ENCODE peak calls at places on chromosomes 1 and 21, in nine cellular contexts. R, I, E, C, P, Z, O, Y and K are unnamed samples.

GRCh38 chr1:245807306-245807705 is 652.5 kb downstream of the KIF26B start:
- DNase-seq in I (no peak), C (no peak), R (peak), E (no peak), P (no peak), Y (no peak), O (no peak), Z (peak), K (peak)

GRCh38 chr1:185720633-185721272 is 13.4 kb upstream of the HMCN1 start:
- DNase-seq in R (peak), C (no peak), Y (no peak), O (peak), E (peak), Z (peak), P (no peak), I (peak), K (peak)

GRCh38 chr1:214568328-214568727 is 16.9 kb upstream of the PTPN14 start:
- DNase-seq in C (no peak), O (peak), Y (no peak), P (no peak), R (peak), E (no peak), I (no peak), Z (no peak), K (peak)

GRCh38 chr1:53682881-53683280 is 56.1 kb downstream of the GLIS1 start:
- DNase-seq in P (no peak), I (no peak), C (no peak), Y (no peak), Z (no peak), O (no peak), E (no peak), R (no peak), K (no peak)

GRCh38 chr1:9842073-9842711 is 18.4 kb upstream of the CLSTN1 start:
- DNase-seq in I (no peak), Y (no peak), Z (no peak), P (no peak), E (no peak), R (no peak), C (peak), O (no peak), K (peak)

GRCh38 chr1:15151377-15151806 is 2.2 kb upstream of the TMEM51 start:
- DNase-seq in E (no peak), Z (no peak), Y (no peak), I (no peak), C (no peak), O (no peak), R (no peak), P (no peak), K (no peak)

GRCh38 chr1:46285730-46286477 is 17.5 kb downstream of the LRRC41 start:
- DNase-seq in Y (no peak), E (no peak), O (no peak), P (peak), C (no peak), Z (no peak), I (peak), R (no peak), K (no peak)

GRCh38 chr21:36835383-36835795 is 131.1 kb downstream of the HLCS start:
- DNase-seq in O (no peak), I (no peak), C (peak), Y (peak), P (no peak), Z (peak), E (no peak), R (no peak), K (no peak)

GRCh38 chr21:42384184-42384583 is 11.7 kb downstream of the TMPRSS3 start:
- DNase-seq in E (no peak), P (no peak), I (no peak), C (no peak), Z (no peak), Y (no peak), R (no peak), O (no peak), K (no peak)

GRCh38 chr1:204139088-204139487 is 12.8 kb downstream of the ETNK2 start:
- DNase-seq in Y (no peak), O (no peak), R (no peak), Z (no peak), P (no peak), I (no peak), C (no peak), E (no peak), K (no peak)

GRCh38 chr1:228048659-228049333 is 33.7 kb upstream of the ARF1 start:
- DNase-seq in Y (no peak), P (no peak), O (no peak), R (no peak), C (peak), Z (no peak), E (no peak), I (no peak), K (no peak)

GRCh38 chr1:22712502-22713271 is 2.0 kb downstream of the EPHB2 start:
- DNase-seq in R (peak), Z (no peak), Y (no peak), I (no peak), O (peak), C (peak), P (no peak), E (peak), K (peak)

GRCh38 chr1:15579683-15580047 is 5.2 kb downstream of the AGMAT start:
- DNase-seq in Z (no peak), I (no peak), R (no peak), O (no peak), C (no peak), Y (no peak), P (no peak), E (no peak), K (no peak)

GRCh38 chr1:38140025-38140487 is 93.5 kb upstream of the POU3F1 start:
- DNase-seq in I (peak), C (no peak), E (no peak), R (no peak), P (no peak), Z (no peak), Y (no peak), O (no peak), K (no peak)

GRCh38 chr1:204751883-204752687 is 66.5 kb upstream of the LRRN2 start:
- DNase-seq in E (peak), R (no peak), Y (no peak), C (peak), P (no peak), I (peak), Z (no peak), O (no peak), K (no peak)

GRCh38 chr1:147812799-147813198 is 52.4 kb upstream of the GJA5 start:
- DNase-seq in E (no peak), P (no peak), I (no peak), R (peak), O (no peak), Z (no peak), Y (no peak), C (no peak), K (no peak)

GRCh38 chr1:41359211-41360073 is 1.8 kb upstream of the FOXO6 start:
- DNase-seq in R (peak), Y (peak), I (no peak), Z (peak), P (no peak), E (no peak), O (peak), C (peak), K (no peak)

GRCh38 chr1:54808443-54809207 is 7.5 kb upstream of the TTC22 start:
- DNase-seq in C (no peak), P (no peak), Y (no peak), O (no peak), I (no peak), E (no peak), R (no peak), Z (no peak), K (no peak)

GRCh38 chr1:193069748-193070394 is 10.5 kb downstream of the RO60 start:
- DNase-seq in O (peak), R (peak), I (peak), E (peak), C (no peak), P (no peak), Y (no peak), Z (peak), K (peak)

GRCh38 chr1:248622491-248623106 is 12.3 kb downstream of the OR2T11 start:
- DNase-seq in O (peak), Y (no peak), E (peak), Z (peak), I (peak), R (peak), C (no peak), P (peak), K (no peak)

GRCh38 chr1:37362990-37363389 is 111.4 kb upstream of the ZC3H12A start:
- DNase-seq in Y (peak), R (no peak), Z (no peak), C (no peak), O (no peak), P (no peak), E (no peak), I (peak), K (no peak)

GRCh38 chr1:214840366-214840765 is 237.4 kb downstream of the CENPF start:
- DNase-seq in E (peak), Y (no peak), C (no peak), Z (peak), I (no peak), O (peak), P (no peak), R (peak), K (peak)

GRCh38 chr1:99548924-99549605 is 96.8 kb upstream of the PALMD start:
- DNase-seq in E (no peak), O (no peak), C (no peak), Y (peak), Z (no peak), P (no peak), I (no peak), R (peak), K (no peak)

GRCh38 chr1:115129071-115129640 is 39.9 kb upstream of the TSPAN2 start:
- DNase-seq in C (no peak), Z (peak), P (no peak), O (no peak), Y (no peak), R (no peak), E (no peak), I (no peak), K (no peak)

GRCh38 chr1:154962795-154963330 is 1.3 kb upstream of the PYGO2 start:
- DNase-seq in Y (no peak), Z (no peak), R (no peak), O (no peak), E (no peak), C (peak), I (no peak), P (no peak), K (no peak)

GRCh38 chr1:64572222-64572900 is 102.4 kb downstream of the CACHD1 start:
- DNase-seq in E (peak), R (no peak), C (no peak), Z (no peak), I (peak), Y (no peak), P (no peak), O (no peak), K (no peak)

GRCh38 chr1:100927276-100927675 is 31.4 kb downstream of the SLC30A7 start:
- DNase-seq in I (no peak), Y (no peak), E (peak), P (peak), O (no peak), C (no peak), Z (no peak), R (no peak), K (no peak)

GRCh38 chr1:59062743-59063142 is 234.2 kb upstream of the FGGY start:
- DNase-seq in E (peak), I (peak), R (peak), P (no peak), O (peak), Y (peak), Z (peak), C (no peak), K (peak)

GRCh38 chr1:203684077-203684476 is 57.4 kb downstream of the ATP2B4 start:
- DNase-seq in Y (no peak), E (no peak), I (no peak), O (no peak), C (no peak), Z (no peak), R (no peak), P (no peak), K (no peak)

GRCh38 chr21:36504067-36505058 is 24.4 kb upstream of the CLDN14 start:
- DNase-seq in I (peak), E (peak), R (peak), Y (no peak), C (no peak), O (peak), P (peak), Z (peak), K (peak)

GRCh38 chr1:201982923-201983805 is 716 bp downstream of the RNPEP start:
- DNase-seq in E (peak), Y (peak), P (peak), R (peak), O (peak), Z (peak), C (peak), I (peak), K (peak)

GRCh38 chr1:38848069-38848468 is 11.5 kb downstream of the RRAGC start:
- DNase-seq in R (no peak), P (no peak), I (no peak), Z (no peak), E (no peak), Y (no peak), C (no peak), O (no peak), K (no peak)

DNA sequence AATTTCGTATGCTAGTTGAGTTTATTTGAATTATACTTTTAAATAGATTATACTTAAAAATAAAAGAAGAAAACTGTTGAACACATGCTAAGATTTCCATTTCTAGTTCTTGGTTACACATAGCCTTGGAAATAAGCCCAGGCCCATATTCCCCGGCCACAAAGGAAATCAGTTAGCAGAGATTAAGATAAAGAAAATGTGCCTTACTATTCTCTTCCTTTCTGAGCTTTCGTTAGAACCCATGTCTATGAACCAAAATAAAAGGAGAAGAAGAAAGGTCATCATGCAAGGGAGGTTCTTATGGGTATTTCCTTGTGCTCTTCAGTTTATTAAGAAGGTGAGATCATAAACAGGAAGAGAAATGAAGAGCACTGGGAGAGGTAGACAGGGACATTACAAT is 32.3 kb upstream of the CRP start:
- DNase-seq in C (no peak), Z (peak), I (no peak), E (no peak), P (no peak), O (no peak), Y (no peak), R (peak), K (no peak)
- H3K4me3 ChIP-seq in C (no peak), Z (no peak), I (no peak), E (no peak), P (no peak), O (no peak), Y (no peak), R (no peak), K (no peak)

GRCh38 chr1:179955318-179955638 is 668 bp downstream of the CEP350 start:
- DNase-seq in Y (no peak), Z (peak), I (no peak), E (no peak), R (peak), C (no peak), O (peak), P (no peak), K (no peak)
- TF ChIP-seq CTCF in Y (no peak), Z (peak), I (no peak), E (no peak), R (no peak), C (no peak), O (no peak), P (peak), K (no peak)

DNA sequence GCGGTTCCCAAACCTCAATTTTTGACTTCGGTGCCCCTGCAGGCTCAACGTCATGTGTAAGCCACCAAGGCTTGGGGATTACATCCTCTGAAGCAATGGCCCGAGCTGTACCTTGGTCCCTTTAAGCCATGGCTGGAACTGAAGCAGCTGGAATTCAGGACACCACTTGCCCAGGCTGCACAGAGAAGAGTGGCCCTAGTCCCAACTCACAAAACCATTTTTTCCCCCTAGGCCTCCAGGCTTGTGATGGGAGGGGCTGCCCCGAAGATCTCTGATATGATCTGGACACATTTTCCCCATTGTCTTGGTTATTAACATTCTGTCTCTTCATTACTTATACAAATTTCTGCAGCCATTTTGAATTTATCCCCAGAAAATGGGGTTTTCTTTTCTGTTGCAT is 233.3 kb upstream of the ADGRL4 start:
- DNase-seq in Z (no peak), Y (no peak), O (no peak), P (no peak), I (no peak), E (no peak), C (no peak), R (no peak), K (no peak)
- H3K4me3 ChIP-seq in Z (no peak), Y (no peak), O (no peak), P (no peak), I (no peak), E (no peak), C (no peak), R (no peak), K (no peak)

GRCh38 chr1:42679364-42679983 is 2.7 kb upstream of the YBX1 start:
- DNase-seq in O (no peak), Z (peak), P (no peak), R (peak), Y (no peak), C (no peak), E (peak), I (no peak), K (peak)

GRCh38 chr1:42680045-42680444 is 2.2 kb upstream of the YBX1 start:
- DNase-seq in R (no peak), P (no peak), C (no peak), Y (no peak), O (no peak), I (no peak), E (no peak), Z (no peak), K (no peak)

GRCh38 chr1:42681771-42682483 is at the start of gene YBX1:
- DNase-seq in I (peak), P (peak), O (peak), E (peak), C (peak), R (peak), Y (peak), Z (peak), K (peak)

GRCh38 chr1:42682739-42683529 is 716 bp downstream of the YBX1 start:
- DNase-seq in R (peak), C (peak), E (peak), Y (peak), Z (peak), O (peak), P (peak), I (peak), K (peak)

DNA sequence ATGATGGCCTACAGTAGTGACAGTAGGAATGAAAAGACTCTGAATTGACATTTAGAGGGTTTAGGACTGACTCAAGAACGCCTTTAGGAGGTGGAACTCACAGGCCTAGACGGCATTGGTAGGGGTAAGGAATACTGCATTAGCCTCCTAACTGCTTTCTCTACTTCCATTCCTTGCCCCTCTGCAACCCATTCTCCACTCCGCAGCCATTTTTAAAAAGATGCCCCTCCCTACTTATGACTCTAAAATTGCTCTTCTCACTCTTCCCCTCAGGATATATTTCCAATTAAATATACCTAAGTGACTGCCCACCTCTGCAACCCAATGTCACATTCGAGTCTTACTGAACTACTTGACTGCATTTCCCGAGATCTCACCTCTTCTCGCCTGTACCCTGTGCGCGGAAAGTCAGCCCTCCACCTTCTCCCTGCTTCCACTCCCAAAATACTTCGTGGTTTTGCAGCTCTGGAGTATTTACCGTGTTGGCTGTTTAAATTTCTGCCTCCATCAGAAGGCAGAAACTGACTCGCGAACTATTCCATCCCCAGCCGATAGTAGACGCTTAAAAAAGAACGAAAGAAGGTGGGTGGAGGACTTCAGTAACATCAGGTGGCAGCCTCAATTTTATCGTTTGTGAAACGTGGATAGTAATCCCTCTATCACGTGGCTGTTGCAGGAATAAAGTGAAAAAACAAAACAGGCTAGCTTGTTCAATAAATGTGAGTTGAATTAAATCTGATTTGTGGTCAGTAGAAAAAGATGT is 1.1 kb upstream of the YBX1 start:
- DNase-seq in I (peak), P (peak), Y (no peak), E (peak), C (peak), O (peak), R (peak), Z (no peak), K (peak)
- TF ChIP-seq CTCF in I (no peak), P (peak), Y (no peak), E (no peak), C (no peak), O (no peak), R (no peak), Z (peak), K (no peak)

DNA sequence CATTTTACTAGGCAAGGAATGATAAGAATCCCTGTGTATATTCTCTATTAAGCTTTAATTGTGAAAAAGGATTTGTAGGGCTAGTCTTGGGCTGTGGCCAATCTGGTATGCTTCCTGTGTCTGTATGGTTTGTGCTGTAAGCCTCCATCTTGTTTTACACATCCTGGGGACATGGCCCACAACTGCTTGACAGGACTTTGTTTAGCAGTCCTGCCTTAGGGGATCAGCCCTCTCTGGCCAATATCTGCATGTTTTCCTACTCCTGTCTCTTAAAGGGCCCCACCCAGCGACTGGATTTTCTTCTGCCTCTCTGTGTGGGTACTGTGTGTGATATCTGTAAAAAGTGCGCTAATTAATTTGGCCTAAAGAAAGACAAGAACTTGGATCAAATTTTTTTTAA is 813.2 kb downstream of the PLA2G4A start:
- DNase-seq in Z (no peak), I (no peak), O (no peak), R (no peak), E (no peak), C (no peak), P (no peak), Y (no peak), K (no peak)
- H3K4me3 ChIP-seq in Z (no peak), I (no peak), O (no peak), R (no peak), E (no peak), C (no peak), P (no peak), Y (no peak), K (no peak)

GRCh38 chr1:211839106-211839505 is 8.5 kb upstream of the LPGAT1 start:
- DNase-seq in Z (no peak), Y (no peak), O (no peak), P (no peak), I (no peak), R (no peak), E (no peak), C (no peak), K (no peak)

GRCh38 chr1:211843018-211843417 is 12.5 kb upstream of the LPGAT1 start:
- DNase-seq in O (no peak), Z (no peak), P (no peak), R (no peak), E (no peak), I (no peak), Y (no peak), C (no peak), K (no peak)

GRCh38 chr1:211842518-211842917 is 12.0 kb upstream of the LPGAT1 start:
- DNase-seq in C (no peak), Z (no peak), E (no peak), O (no peak), P (no peak), R (no peak), Y (no peak), I (no peak), K (no peak)

GRCh38 chr1:211843507-211844298 is 13.1 kb upstream of the LPGAT1 start:
- DNase-seq in C (no peak), R (no peak), E (no peak), I (no peak), Z (no peak), O (no peak), Y (no peak), P (no peak), K (no peak)
- TF ChIP-seq CTCF in C (no peak), R (no peak), E (no peak), I (no peak), Z (no peak), O (no peak), Y (no peak), P (no peak), K (no peak)